ENCODE peak calls at places on chromosomes 11 and 22, in five cellular contexts. One of them, this sample, is unnamed.

GRCh38 chr11:76166314-76166713 is 40.0 kb downstream of the WNT11 start:
- DNase-seq in epithelial cell of prostate: no peak
- DNase-seq in lung: no peak
- DNase-seq in activated CD4-positive, alpha-beta T cell treated with anti-CD3 and anti-CD28 coated beads for 4 hours: no peak
- DNase-seq in CD8-positive, alpha-beta memory T cell: no peak
- DNase-seq in this sample: no peak

GRCh38 chr22:44090571-44090905 is 66.4 kb downstream of the PARVB start:
- DNase-seq in epithelial cell of prostate: no peak
- DNase-seq in lung: no peak
- DNase-seq in activated CD4-positive, alpha-beta T cell treated with anti-CD3 and anti-CD28 coated beads for 4 hours: no peak
- DNase-seq in CD8-positive, alpha-beta memory T cell: no peak
- DNase-seq in this sample: no peak

GRCh38 chr22:46619830-46620501 is at the start of gene GRAMD4:
- DNase-seq in epithelial cell of prostate: no peak
- DNase-seq in lung: no peak
- DNase-seq in activated CD4-positive, alpha-beta T cell treated with anti-CD3 and anti-CD28 coated beads for 4 hours: no peak
- DNase-seq in CD8-positive, alpha-beta memory T cell: no peak
- DNase-seq in this sample: no peak

GRCh38 chr11:93652161-93652597 is 9.3 kb upstream of the CEP295 start:
- DNase-seq in epithelial cell of prostate: no peak
- DNase-seq in lung: peak; percentile 36
- DNase-seq in activated CD4-positive, alpha-beta T cell treated with anti-CD3 and anti-CD28 coated beads for 4 hours: peak; percentile 46
- DNase-seq in CD8-positive, alpha-beta memory T cell: no peak
- DNase-seq in this sample: no peak

GRCh38 chr11:75100314-75100713 is 3.6 kb upstream of the OR2AT4 start:
- DNase-seq in epithelial cell of prostate: no peak
- DNase-seq in lung: no peak
- DNase-seq in activated CD4-positive, alpha-beta T cell treated with anti-CD3 and anti-CD28 coated beads for 4 hours: no peak
- DNase-seq in CD8-positive, alpha-beta memory T cell: no peak
- DNase-seq in this sample: no peak

GRCh38 chr11:119573858-119574257 is 150.9 kb upstream of the THY1 start:
- DNase-seq in epithelial cell of prostate: no peak
- DNase-seq in lung: no peak
- DNase-seq in activated CD4-positive, alpha-beta T cell treated with anti-CD3 and anti-CD28 coated beads for 4 hours: no peak
- DNase-seq in CD8-positive, alpha-beta memory T cell: no peak
- DNase-seq in this sample: no peak

GRCh38 chr22:45296628-45297297 is 12.0 kb downstream of the UPK3A start:
- DNase-seq in epithelial cell of prostate: no peak
- DNase-seq in lung: no peak
- DNase-seq in activated CD4-positive, alpha-beta T cell treated with anti-CD3 and anti-CD28 coated beads for 4 hours: no peak
- DNase-seq in CD8-positive, alpha-beta memory T cell: no peak
- DNase-seq in this sample: no peak

GRCh38 chr22:46537946-46538815 is 761 bp upstream of the CELSR1 start:
- DNase-seq in epithelial cell of prostate: no peak
- DNase-seq in lung: no peak
- DNase-seq in activated CD4-positive, alpha-beta T cell treated with anti-CD3 and anti-CD28 coated beads for 4 hours: no peak
- DNase-seq in CD8-positive, alpha-beta memory T cell: no peak
- DNase-seq in this sample: no peak

GRCh38 chr22:44307509-44308169 is 5.1 kb downstream of the SHISAL1 start:
- DNase-seq in epithelial cell of prostate: no peak
- DNase-seq in lung: no peak
- DNase-seq in activated CD4-positive, alpha-beta T cell treated with anti-CD3 and anti-CD28 coated beads for 4 hours: no peak
- DNase-seq in CD8-positive, alpha-beta memory T cell: no peak
- DNase-seq in this sample: no peak

GRCh38 chr11:119085523-119085878 is 820 bp downstream of the HMBS start:
- DNase-seq in epithelial cell of prostate: no peak
- DNase-seq in lung: no peak
- DNase-seq in activated CD4-positive, alpha-beta T cell treated with anti-CD3 and anti-CD28 coated beads for 4 hours: peak; percentile 50
- DNase-seq in CD8-positive, alpha-beta memory T cell: no peak
- DNase-seq in this sample: no peak

GRCh38 chr11:129242855-129243254 is 50.7 kb upstream of the ARHGAP32 start:
- DNase-seq in epithelial cell of prostate: no peak
- DNase-seq in lung: no peak
- DNase-seq in activated CD4-positive, alpha-beta T cell treated with anti-CD3 and anti-CD28 coated beads for 4 hours: no peak
- DNase-seq in CD8-positive, alpha-beta memory T cell: no peak
- DNase-seq in this sample: no peak

GRCh38 chr11:61480936-61481335 is 27.6 kb upstream of the LRRC10B start:
- DNase-seq in epithelial cell of prostate: no peak
- DNase-seq in lung: no peak
- DNase-seq in activated CD4-positive, alpha-beta T cell treated with anti-CD3 and anti-CD28 coated beads for 4 hours: no peak
- DNase-seq in CD8-positive, alpha-beta memory T cell: no peak
- DNase-seq in this sample: no peak

GRCh38 chr11:32821517-32821916 is 8.2 kb upstream of the PRRG4 start:
- DNase-seq in epithelial cell of prostate: peak; percentile 78
- DNase-seq in lung: no peak
- DNase-seq in activated CD4-positive, alpha-beta T cell treated with anti-CD3 and anti-CD28 coated beads for 4 hours: no peak
- DNase-seq in CD8-positive, alpha-beta memory T cell: no peak
- DNase-seq in this sample: no peak

GRCh38 chr11:60700689-60701508 is 1.5 kb downstream of the MS4A8 start:
- DNase-seq in epithelial cell of prostate: no peak
- DNase-seq in lung: peak; percentile 37
- DNase-seq in activated CD4-positive, alpha-beta T cell treated with anti-CD3 and anti-CD28 coated beads for 4 hours: no peak
- DNase-seq in CD8-positive, alpha-beta memory T cell: no peak
- DNase-seq in this sample: no peak

GRCh38 chr11:67649634-67650540 is 643 bp downstream of the ACY3 start:
- DNase-seq in epithelial cell of prostate: no peak
- DNase-seq in lung: no peak
- DNase-seq in activated CD4-positive, alpha-beta T cell treated with anti-CD3 and anti-CD28 coated beads for 4 hours: no peak
- DNase-seq in CD8-positive, alpha-beta memory T cell: no peak
- DNase-seq in this sample: no peak

GRCh38 chr11:78040691-78041379 is 17.8 kb upstream of the KCTD14 start:
- DNase-seq in epithelial cell of prostate: no peak
- DNase-seq in lung: no peak
- DNase-seq in activated CD4-positive, alpha-beta T cell treated with anti-CD3 and anti-CD28 coated beads for 4 hours: no peak
- DNase-seq in CD8-positive, alpha-beta memory T cell: no peak
- DNase-seq in this sample: no peak

GRCh38 chr11:79253280-79253679 is 187.6 kb downstream of the TENM4 start:
- DNase-seq in epithelial cell of prostate: no peak
- DNase-seq in lung: no peak
- DNase-seq in activated CD4-positive, alpha-beta T cell treated with anti-CD3 and anti-CD28 coated beads for 4 hours: no peak
- DNase-seq in CD8-positive, alpha-beta memory T cell: no peak
- DNase-seq in this sample: no peak

GRCh38 chr22:24594569-24595120 is 1.8 kb upstream of the LRRC75B start:
- DNase-seq in epithelial cell of prostate: no peak
- DNase-seq in lung: no peak
- DNase-seq in activated CD4-positive, alpha-beta T cell treated with anti-CD3 and anti-CD28 coated beads for 4 hours: no peak
- DNase-seq in CD8-positive, alpha-beta memory T cell: no peak
- DNase-seq in this sample: no peak

GRCh38 chr11:103228807-103229206 is 119.6 kb downstream of the DYNC2H1 start:
- DNase-seq in epithelial cell of prostate: no peak
- DNase-seq in lung: no peak
- DNase-seq in activated CD4-positive, alpha-beta T cell treated with anti-CD3 and anti-CD28 coated beads for 4 hours: no peak
- DNase-seq in CD8-positive, alpha-beta memory T cell: no peak
- DNase-seq in this sample: no peak

GRCh38 chr11:78417888-78418583 is 416 bp upstream of the GAB2 start:
- DNase-seq in epithelial cell of prostate: no peak
- DNase-seq in lung: peak; percentile 77
- DNase-seq in activated CD4-positive, alpha-beta T cell treated with anti-CD3 and anti-CD28 coated beads for 4 hours: peak; percentile 68
- DNase-seq in CD8-positive, alpha-beta memory T cell: peak; percentile 74
- DNase-seq in this sample: peak; percentile 74

GRCh38 chr11:68314203-68314885 is 2.0 kb downstream of the LRP5 start:
- DNase-seq in epithelial cell of prostate: no peak
- DNase-seq in lung: no peak
- DNase-seq in activated CD4-positive, alpha-beta T cell treated with anti-CD3 and anti-CD28 coated beads for 4 hours: no peak
- DNase-seq in CD8-positive, alpha-beta memory T cell: no peak
- DNase-seq in this sample: no peak

GRCh38 chr11:2665747-2666710 is 33.8 kb downstream of the KCNQ1OT1 start:
- DNase-seq in epithelial cell of prostate: no peak
- DNase-seq in lung: no peak
- DNase-seq in activated CD4-positive, alpha-beta T cell treated with anti-CD3 and anti-CD28 coated beads for 4 hours: no peak
- DNase-seq in CD8-positive, alpha-beta memory T cell: no peak
- DNase-seq in this sample: no peak

GRCh38 chr11:1129143-1129665 is 28.5 kb upstream of the MUC5AC start:
- DNase-seq in epithelial cell of prostate: no peak
- DNase-seq in lung: no peak
- DNase-seq in activated CD4-positive, alpha-beta T cell treated with anti-CD3 and anti-CD28 coated beads for 4 hours: no peak
- DNase-seq in CD8-positive, alpha-beta memory T cell: no peak
- DNase-seq in this sample: no peak

GRCh38 chr11:48141475-48142100 is 75.0 kb upstream of the OR4B1 start:
- DNase-seq in epithelial cell of prostate: no peak
- DNase-seq in lung: no peak
- DNase-seq in activated CD4-positive, alpha-beta T cell treated with anti-CD3 and anti-CD28 coated beads for 4 hours: no peak
- DNase-seq in CD8-positive, alpha-beta memory T cell: no peak
- DNase-seq in this sample: no peak

This sample was measured in T-helper 2 cell.